ENCODE peak calls at places on chromosomes 13 and 19, in nine cellular contexts. F, J, O, R, X, T, L, A and B are unnamed samples.
A peak's percentile ranks its signal among the peaks of the same experiment; 100 is the strongest.

GRCh38 chr19:57210381-57210780 is 19.1 kb downstream of the ZNF264 start:
- DNase-seq in X (no peak), T (no peak), R (no peak), L (no peak), O (no peak), J (no peak), A (no peak), F (no peak), B (no peak)

GRCh38 chr13:46179576-46180368 is 2.2 kb downstream of the LCP1 start:
- DNase-seq in L (peak; percentile 69), X (no peak), J (peak; percentile 65), A (no peak), T (no peak), R (no peak), O (no peak), F (no peak), B (peak; percentile 92)

GRCh38 chr19:32407004-32407992 is 1.7 kb downstream of the DPY19L3 start:
- DNase-seq in X (no peak), A (no peak), O (no peak), R (no peak), L (no peak), J (no peak), F (peak; percentile 61), T (no peak), B (no peak)

GRCh38 chr19:13053761-13054604 is 48.7 kb downstream of the LYL1 start:
- DNase-seq in J (no peak), T (no peak), L (no peak), A (peak; percentile 51), F (peak; percentile 90), R (peak; percentile 96), O (peak; percentile 94), X (no peak), B (no peak)

GRCh38 chr19:14516048-14516534 is 2.1 kb downstream of the DNAJB1 start:
- DNase-seq in R (no peak), O (no peak), F (no peak), L (no peak), T (no peak), A (no peak), J (no peak), X (no peak), B (no peak)

GRCh38 chr19:54465367-54466109 is 2.0 kb upstream of the LENG9 start:
- DNase-seq in R (no peak), T (no peak), O (peak; percentile 63), F (no peak), A (no peak), L (no peak), J (no peak), X (no peak), B (peak; percentile 86)

GRCh38 chr13:51797664-51798488 is 6.1 kb downstream of the DHRS12 start:
- DNase-seq in X (peak; percentile 78), J (no peak), A (peak; percentile 46), T (peak; percentile 76), L (peak; percentile 46), F (peak; percentile 63), R (peak; percentile 12), O (no peak), B (no peak)

GRCh38 chr19:15418112-15418587 is 638 bp downstream of the AKAP8L start:
- DNase-seq in A (peak; percentile 42), L (no peak), O (no peak), T (no peak), J (no peak), R (no peak), X (no peak), F (peak; percentile 34), B (no peak)

GRCh38 chr13:109862627-109863026 is 76.2 kb upstream of the IRS2 start:
- DNase-seq in J (no peak), O (no peak), F (peak; percentile 86), X (no peak), T (no peak), L (no peak), A (no peak), R (no peak), B (no peak)

GRCh38 chr19:8666814-8667405 is 31.7 kb downstream of the ACTL9 start:
- DNase-seq in L (no peak), T (no peak), F (no peak), X (no peak), R (no peak), A (no peak), O (no peak), J (no peak), B (no peak)

GRCh38 chr19:22620912-22621311 is 13.2 kb upstream of the ZNF492 start:
- DNase-seq in L (no peak), R (no peak), X (no peak), J (no peak), A (no peak), F (no peak), T (no peak), O (no peak), B (no peak)

GRCh38 chr13:103187621-103188020 is 121.4 kb upstream of the SLC10A2 start:
- DNase-seq in L (no peak), A (no peak), X (no peak), R (no peak), J (no peak), T (no peak), F (no peak), O (no peak), B (no peak)

GRCh38 chr13:41595298-41595697 is 137.9 kb downstream of the RGCC start:
- DNase-seq in R (no peak), J (no peak), X (no peak), O (no peak), A (no peak), F (no peak), T (no peak), L (no peak), B (no peak)

GRCh38 chr13:92677571-92677970 is 549.0 kb upstream of the GPC6 start:
- DNase-seq in F (no peak), T (no peak), A (no peak), L (no peak), X (peak; percentile 14), J (no peak), R (no peak), O (no peak), B (no peak)